ENCODE peak calls at places on chromosome 11, in four cellular contexts. One of them, this sample, is unnamed.

GRCh38 chr11:116840224-116840745 is 2.9 kb upstream of the APOA1 start:
- DNase-seq in type B pancreatic cell: no peak
- DNase-seq in GM04503: no peak
- DNase-seq in CD8-positive, alpha-beta memory T cell: no peak
- DNase-seq in this sample: no peak

GRCh38 chr11:94417386-94417987 is 16.3 kb upstream of the GPR83 start:
- DNase-seq in CD8-positive, alpha-beta memory T cell: no peak
- DNase-seq in GM04503: no peak
- DNase-seq in type B pancreatic cell: no peak
- DNase-seq in this sample: no peak

GRCh38 chr11:114149689-114150407 is 90.3 kb downstream of the ZBTB16 start:
- DNase-seq in CD8-positive, alpha-beta memory T cell: no peak
- DNase-seq in type B pancreatic cell: no peak
- DNase-seq in GM04503: no peak
- DNase-seq in this sample: no peak

GRCh38 chr11:44213148-44213547 is 96.8 kb downstream of the ALX4 start:
- DNase-seq in type B pancreatic cell: no peak
- DNase-seq in GM04503: no peak
- DNase-seq in CD8-positive, alpha-beta memory T cell: no peak
- DNase-seq in this sample: no peak

GRCh38 chr11:85485902-85486301 is 141.2 kb downstream of the DLG2 start:
- DNase-seq in CD8-positive, alpha-beta memory T cell: no peak
- DNase-seq in GM04503: no peak
- DNase-seq in type B pancreatic cell: no peak
- DNase-seq in this sample: no peak

GRCh38 chr11:54603898-54604297 is at the start of gene OR4C46:
- DNase-seq in type B pancreatic cell: no peak
- DNase-seq in GM04503: no peak
- DNase-seq in CD8-positive, alpha-beta memory T cell: no peak
- DNase-seq in this sample: no peak

GRCh38 chr11:63614136-63614664 is at the start of gene PLAAT3:
- DNase-seq in type B pancreatic cell: no peak
- DNase-seq in CD8-positive, alpha-beta memory T cell: no peak
- DNase-seq in GM04503: no peak
- DNase-seq in this sample: no peak

GRCh38 chr11:27281276-27281675 is 81.7 kb downstream of the CCDC34 start:
- DNase-seq in type B pancreatic cell: no peak
- DNase-seq in GM04503: no peak
- DNase-seq in CD8-positive, alpha-beta memory T cell: no peak
- DNase-seq in this sample: no peak

GRCh38 chr11:105732611-105733010 is 122.7 kb downstream of the GRIA4 start:
- DNase-seq in CD8-positive, alpha-beta memory T cell: no peak
- DNase-seq in type B pancreatic cell: no peak
- DNase-seq in GM04503: no peak
- DNase-seq in this sample: no peak

GRCh38 chr11:32526715-32527114 is 56.9 kb upstream of the EIF3M start:
- DNase-seq in CD8-positive, alpha-beta memory T cell: no peak
- DNase-seq in GM04503: no peak
- DNase-seq in type B pancreatic cell: no peak
- DNase-seq in this sample: no peak

GRCh38 chr11:118536726-118537125 is 5.7 kb downstream of the TMEM25 start:
- DNase-seq in GM04503: no peak
- DNase-seq in type B pancreatic cell: no peak
- DNase-seq in CD8-positive, alpha-beta memory T cell: no peak
- DNase-seq in this sample: no peak